ENCODE peak calls at places on chromosomes 4 and X, in ten cellular contexts. P is lung, G is upper lobe of left lung, J is mucosa of descending colon, I is BE2C, N is GM06990, E is prostate gland, V is WERI-Rb-1, U is ascending aorta, M is fibroblast of villous mesenchyme. W is an unnamed sample.

GRCh38 chr4:1595789-1596325 is 88.3 kb downstream of the FAM53A start:
- DNase-seq in P (no peak), G (peak), J (no peak), I (no peak), N (no peak), E (no peak), V (no peak), U (no peak), M (no peak), W (no peak)

GRCh38 chr4:94757192-94758140 is at the start of gene BMPR1B:
- DNase-seq in P (no peak), G (peak), J (peak), I (peak), N (no peak), E (peak), V (peak), U (no peak), M (peak), W (peak)

GRCh38 chr4:71456841-71457240 is 118.0 kb downstream of the SLC4A4 start:
- DNase-seq in P (no peak), G (no peak), J (no peak), I (no peak), N (no peak), E (peak), V (no peak), U (no peak), M (peak), W (no peak)

GRCh38 chrX:108230562-108230961 is 139.0 kb downstream of the ATG4A start:
- DNase-seq in P (no peak), G (no peak), J (no peak), I (no peak), N (no peak), E (no peak), V (no peak), U (no peak), M (no peak), W (no peak)

GRCh38 chr4:122765702-122766352 is 33.3 kb downstream of the BBS12 start:
- DNase-seq in P (no peak), G (no peak), J (no peak), I (no peak), N (no peak), E (no peak), V (no peak), U (no peak), M (peak), W (no peak)

GRCh38 chr4:2072971-2073807 is 14.1 kb downstream of the NAT8L start:
- DNase-seq in P (no peak), G (peak), J (no peak), I (no peak), N (no peak), E (no peak), V (no peak), U (no peak), M (no peak), W (no peak)

GRCh38 chr4:157804986-157805385 is 367.8 kb downstream of the GASK1B start:
- DNase-seq in P (no peak), G (no peak), J (no peak), I (peak), N (no peak), E (no peak), V (no peak), U (no peak), M (peak), W (no peak)

GRCh38 chr4:83013420-83013867 is 2.8 kb upstream of the LIN54 start:
- DNase-seq in P (no peak), G (no peak), J (no peak), I (no peak), N (no peak), E (no peak), V (no peak), U (no peak), M (no peak), W (no peak)

GRCh38 chr4:119679251-119679650 is 50.6 kb upstream of the PDE5A start:
- DNase-seq in P (no peak), G (no peak), J (no peak), I (no peak), N (no peak), E (no peak), V (no peak), U (no peak), M (no peak), W (no peak)

GRCh38 chr4:159071178-159071968 is 31.5 kb upstream of the RAPGEF2 start:
- DNase-seq in P (no peak), G (no peak), J (no peak), I (no peak), N (no peak), E (no peak), V (no peak), U (no peak), M (peak), W (no peak)

DNA sequence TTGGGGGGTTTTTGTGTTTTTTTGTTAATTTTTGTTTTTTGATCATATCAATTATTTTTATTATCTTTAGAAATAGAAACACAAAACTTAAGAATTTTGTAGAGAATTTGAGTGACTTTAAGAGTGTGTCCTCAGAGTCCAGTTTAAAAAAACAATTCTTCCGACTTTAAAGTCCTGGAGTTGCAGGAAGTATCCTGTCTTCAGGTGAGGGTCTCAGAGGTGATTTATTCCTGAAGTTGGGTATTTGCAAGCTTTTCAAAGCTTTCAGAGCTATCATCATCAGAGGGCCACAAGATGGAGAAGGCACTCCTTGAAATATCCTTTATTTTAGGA is 23.0 kb downstream of the TLR10 start:
- DNase-seq in P (no peak), G (no peak), J (no peak), I (no peak), N (no peak), E (no peak), V (no peak), U (no peak), M (no peak), W (no peak)
- TF ChIP-seq CTCF in P (no peak), G (no peak), J (no peak), I (no peak), N (no peak), E (no peak), V (no peak), U (no peak), M (no peak), W (no peak)

GRCh38 chrX:131812847-131813825 is 210.0 kb upstream of the STK26 start:
- DNase-seq in P (peak), G (no peak), J (peak), I (no peak), N (peak), E (no peak), V (peak), U (peak), M (peak), W (peak)
- TF ChIP-seq CTCF in P (peak), G (peak), J (no peak), I (no peak), N (peak), E (no peak), V (peak), U (peak), M (peak), W (peak)

DNA sequence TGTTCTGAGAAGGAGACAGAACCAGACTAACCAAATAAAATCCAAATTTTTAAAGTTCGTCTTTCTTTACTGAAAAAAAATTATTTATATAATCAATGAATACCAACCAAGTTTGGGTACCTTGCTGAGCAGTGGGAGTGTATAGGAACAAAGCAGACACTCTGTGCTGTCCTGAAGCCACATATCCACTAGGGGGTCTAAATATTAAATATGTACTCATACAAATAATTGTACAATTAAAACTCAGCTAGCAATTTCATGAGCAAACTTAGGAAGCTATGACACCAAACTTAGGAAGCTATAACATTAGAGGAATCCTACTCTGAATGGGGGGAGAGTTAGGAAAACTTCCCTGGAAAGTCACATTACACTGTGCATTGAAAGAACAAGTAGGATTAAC is 582.0 kb upstream of the EPHA5 start:
- DNase-seq in P (no peak), G (no peak), J (no peak), I (no peak), N (no peak), E (no peak), V (no peak), U (no peak), M (no peak), W (no peak)
- TF ChIP-seq CTCF in P (no peak), G (no peak), J (no peak), I (peak), N (no peak), E (no peak), V (no peak), U (no peak), M (no peak), W (no peak)

DNA sequence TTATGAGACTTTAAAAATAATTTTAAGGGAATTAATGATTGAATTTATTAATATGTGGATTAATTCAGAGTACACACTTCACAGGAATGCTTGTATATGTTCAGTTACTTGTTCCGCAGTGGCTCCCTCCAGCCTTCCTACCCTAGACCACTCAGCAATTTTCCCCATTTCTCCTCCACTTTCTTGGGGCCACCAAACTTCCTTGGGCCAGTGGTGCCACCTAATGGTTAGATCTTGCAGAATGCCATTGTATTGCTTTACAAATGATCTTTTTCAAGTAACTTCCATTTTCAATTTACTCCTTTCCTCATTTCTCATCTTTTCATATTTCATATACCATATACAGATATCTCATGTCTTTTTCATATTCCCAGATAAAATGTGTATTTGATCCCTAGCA is 3.6 kb upstream of the RNF175 start:
- DNase-seq in P (no peak), G (no peak), J (no peak), I (no peak), N (no peak), E (no peak), V (no peak), U (no peak), M (no peak), W (no peak)
- TF ChIP-seq CTCF in P (no peak), G (no peak), J (no peak), I (peak), N (peak), E (no peak), V (peak), U (no peak), M (peak), W (no peak)

GRCh38 chr4:22906046-22906445 is 213.3 kb downstream of the GBA3 start:
- DNase-seq in P (no peak), G (no peak), J (no peak), I (no peak), N (no peak), E (no peak), V (no peak), U (no peak), M (no peak), W (no peak)

GRCh38 chr4:22911285-22911684 is 218.5 kb downstream of the GBA3 start:
- DNase-seq in P (no peak), G (no peak), J (no peak), I (no peak), N (no peak), E (no peak), V (no peak), U (no peak), M (no peak), W (no peak)

DNA sequence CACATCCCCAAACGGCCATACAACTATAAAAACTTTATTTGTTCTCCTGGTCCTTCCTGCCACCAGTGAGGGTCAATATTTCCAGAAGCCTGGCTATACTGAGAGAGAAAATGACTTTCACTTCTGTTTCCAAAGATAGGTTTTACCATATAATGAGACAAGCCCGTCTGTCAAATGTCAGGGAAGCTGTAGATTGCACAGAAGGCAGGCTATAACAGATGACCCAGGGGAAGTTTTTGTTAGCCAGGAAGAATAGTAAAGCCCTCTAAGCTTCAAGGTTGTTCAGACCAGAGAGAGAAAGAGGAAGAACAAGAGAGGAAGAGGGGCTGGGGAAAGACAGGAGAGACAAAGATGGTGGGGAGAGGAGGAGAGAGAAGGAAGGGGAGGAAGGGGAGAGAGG is 217.5 kb downstream of the GBA3 start:
- DNase-seq in P (no peak), G (no peak), J (no peak), I (no peak), N (no peak), E (no peak), V (no peak), U (no peak), M (no peak), W (no peak)
- TF ChIP-seq CTCF in P (no peak), G (no peak), J (no peak), I (no peak), N (no peak), E (no peak), V (no peak), U (no peak), M (no peak), W (no peak)

DNA sequence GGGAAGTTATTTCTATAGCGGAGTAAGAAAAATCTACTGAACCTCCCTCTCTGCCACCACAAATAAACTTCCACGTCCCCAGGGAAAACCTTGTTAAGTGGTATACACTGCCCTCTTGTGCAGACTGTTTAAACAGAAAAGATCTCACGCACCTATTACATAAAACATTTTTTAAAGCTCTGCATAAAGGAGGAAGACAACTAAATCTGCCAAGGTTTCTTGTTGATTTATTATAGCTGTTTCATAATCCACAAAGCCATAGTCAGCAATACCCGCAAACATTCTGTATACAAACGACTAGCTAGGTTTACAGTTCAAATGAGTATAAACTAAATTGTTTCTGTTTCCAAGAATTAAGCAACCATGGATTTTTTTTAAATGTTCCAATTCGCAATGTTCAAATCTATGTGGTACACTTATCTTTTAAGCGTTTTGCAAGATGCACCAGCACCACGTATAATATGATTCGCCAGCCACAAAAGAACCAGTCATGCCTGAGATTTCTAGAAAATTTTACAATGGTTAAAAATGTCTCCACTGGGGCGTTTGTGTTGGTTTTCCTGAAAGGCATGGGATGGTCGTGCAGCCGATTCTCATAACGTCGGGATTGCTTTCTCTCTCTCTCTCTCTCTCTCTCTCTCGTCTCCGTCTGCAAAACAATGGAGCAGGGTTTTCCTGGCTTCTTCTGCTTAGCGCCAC is 164.6 kb downstream of the PRKX start:
- DNase-seq in P (no peak), G (no peak), J (peak), I (no peak), N (no peak), E (peak), V (peak), U (no peak), M (peak), W (no peak)
- TF ChIP-seq CTCF in P (peak), G (no peak), J (no peak), I (no peak), N (no peak), E (peak), V (peak), U (no peak), M (peak), W (no peak)

DNA sequence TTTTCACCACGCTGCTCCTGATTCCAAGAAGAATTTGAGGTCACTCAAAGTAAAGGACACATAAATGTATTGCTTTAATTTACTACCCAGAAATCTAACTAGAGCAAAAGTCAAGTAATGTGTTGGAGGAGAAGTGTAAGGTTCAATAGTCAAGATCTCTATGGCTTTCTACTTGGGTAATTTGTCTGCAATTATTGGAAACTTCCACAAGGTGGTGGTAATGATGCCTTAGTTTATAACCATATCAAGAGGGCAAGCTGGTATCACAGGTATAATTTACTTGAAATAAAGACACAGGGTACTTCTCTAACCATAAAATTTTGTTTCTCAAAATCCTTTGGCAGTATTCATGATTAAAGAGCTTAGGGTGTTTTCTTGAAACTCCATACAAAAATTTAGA is 10.2 kb upstream of the GRIA3 start:
- DNase-seq in P (no peak), G (no peak), J (no peak), I (no peak), N (no peak), E (no peak), V (no peak), U (no peak), M (no peak), W (no peak)
- TF ChIP-seq CTCF in P (no peak), G (no peak), J (no peak), I (peak), N (peak), E (no peak), V (peak), U (no peak), M (peak), W (no peak)

GRCh38 chr4:52172166-52172565 is 121.1 kb downstream of the SPATA18 start:
- DNase-seq in P (no peak), G (no peak), J (peak), I (no peak), N (no peak), E (no peak), V (no peak), U (no peak), M (peak), W (no peak)
- TF ChIP-seq CTCF in P (no peak), G (no peak), J (no peak), I (peak), N (peak), E (no peak), V (peak), U (no peak), M (peak), W (no peak)

GRCh38 chrX:17860811-17861495 is at the start of gene RAI2:
- DNase-seq in P (peak), G (peak), J (peak), I (peak), N (no peak), E (peak), V (peak), U (no peak), M (no peak), W (no peak)
- TF ChIP-seq CTCF in P (no peak), G (no peak), J (no peak), I (no peak), N (no peak), E (no peak), V (no peak), U (no peak), M (no peak), W (no peak)

GRCh38 chr4:41177016-41177415 is 37.3 kb downstream of the APBB2 start:
- DNase-seq in P (no peak), G (no peak), J (no peak), I (no peak), N (no peak), E (no peak), V (no peak), U (no peak), M (peak), W (no peak)
- TF ChIP-seq CTCF in P (no peak), G (no peak), J (no peak), I (no peak), N (no peak), E (no peak), V (no peak), U (no peak), M (peak), W (no peak)

W was measured in GM10248.